ENCODE peak calls at places on chromosomes 6 and 20, in ten cellular contexts. T is CD8-positive, alpha-beta memory T cell; V is colonic mucosa; E is MM.1S; C is astrocyte of the cerebellum; G is esophagus squamous epithelium; L is Panc1; F is tibial artery; J is heart left ventricle; O is AG09309. P is an unnamed sample.

GRCh38 chr20:5688431-5688972 is 61.7 kb upstream of the SHLD1 start:
- DNase-seq in T (no peak), V (no peak), E (no peak), C (no peak), G (no peak), L (no peak), F (no peak), J (peak), O (no peak), P (no peak)

GRCh38 chr20:43667341-43668132 is 623 bp downstream of the MYBL2 start:
- DNase-seq in T (no peak), V (peak), E (peak), C (no peak), G (no peak), L (no peak), F (no peak), J (no peak), O (no peak), P (peak)

GRCh38 chr6:46845126-46845525 is 51.9 kb downstream of the MEP1A start:
- DNase-seq in T (no peak), V (no peak), E (no peak), C (no peak), G (no peak), L (no peak), F (no peak), J (no peak), O (no peak), P (no peak)

GRCh38 chr20:25272223-25273000 is 24.5 kb downstream of the PYGB start:
- DNase-seq in T (no peak), V (no peak), E (no peak), C (no peak), G (no peak), L (no peak), F (peak), J (peak), O (no peak), P (no peak)

GRCh38 chr6:27260339-27260738 is 12.8 kb downstream of the PRSS16 start:
- DNase-seq in T (no peak), V (no peak), E (no peak), C (no peak), G (no peak), L (no peak), F (no peak), J (no peak), O (no peak), P (no peak)

GRCh38 chr6:39594304-39594703 is 130.9 kb downstream of the KIF6 start:
- DNase-seq in T (no peak), V (no peak), E (no peak), C (no peak), G (no peak), L (no peak), F (no peak), J (no peak), O (no peak), P (no peak)

GRCh38 chr6:130713144-130713543 is 114.1 kb upstream of the SMLR1 start:
- DNase-seq in T (no peak), V (no peak), E (no peak), C (no peak), G (no peak), L (no peak), F (no peak), J (no peak), O (no peak), P (no peak)

GRCh38 chr6:116764961-116765841 is at the start of gene FAM162B:
- DNase-seq in T (no peak), V (peak), E (no peak), C (no peak), G (no peak), L (no peak), F (no peak), J (peak), O (no peak), P (peak)

GRCh38 chr6:121506761-121507754 is 71.6 kb downstream of the GJA1 start:
- DNase-seq in T (no peak), V (no peak), E (no peak), C (no peak), G (no peak), L (no peak), F (no peak), J (no peak), O (no peak), P (no peak)

GRCh38 chr6:136783495-136784270 is 8.6 kb downstream of the MAP3K5 start:
- DNase-seq in T (no peak), V (peak), E (no peak), C (no peak), G (no peak), L (no peak), F (peak), J (no peak), O (no peak), P (no peak)

GRCh38 chr6:18148304-18149025 is 6.4 kb downstream of the TPMT start:
- DNase-seq in T (no peak), V (peak), E (no peak), C (no peak), G (no peak), L (peak), F (no peak), J (no peak), O (peak), P (no peak)

GRCh38 chr6:190596-191395 is 101.5 kb upstream of the DUSP22 start:
- DNase-seq in T (no peak), V (no peak), E (peak), C (no peak), G (no peak), L (no peak), F (no peak), J (no peak), O (no peak), P (no peak)

GRCh38 chr6:107620736-107621135 is 130.8 kb downstream of the SOBP start:
- DNase-seq in T (no peak), V (no peak), E (no peak), C (no peak), G (no peak), L (no peak), F (no peak), J (no peak), O (no peak), P (no peak)

GRCh38 chr6:31495580-31495979 is 2.4 kb upstream of the MICB start:
- DNase-seq in T (no peak), V (no peak), E (no peak), C (no peak), G (no peak), L (no peak), F (no peak), J (no peak), O (no peak), P (no peak)

GRCh38 chr6:55826941-55827340 is 48.4 kb downstream of the BMP5 start:
- DNase-seq in T (no peak), V (no peak), E (no peak), C (no peak), G (no peak), L (no peak), F (no peak), J (no peak), O (no peak), P (no peak)

GRCh38 chr6:97136644-97137358 is 146.2 kb downstream of the MMS22L start:
- DNase-seq in T (no peak), V (no peak), E (no peak), C (no peak), G (no peak), L (no peak), F (no peak), J (no peak), O (no peak), P (no peak)

GRCh38 chr20:62900052-62900691 is 26.1 kb downstream of the DIDO1 start:
- DNase-seq in T (peak), V (peak), E (peak), C (no peak), G (no peak), L (no peak), F (peak), J (peak), O (peak), P (peak)

GRCh38 chr6:4446982-4447381 is 311.6 kb upstream of the ECI2 start:
- DNase-seq in T (no peak), V (no peak), E (peak), C (no peak), G (no peak), L (no peak), F (no peak), J (no peak), O (peak), P (no peak)

GRCh38 chr6:72250664-72251063 is 364.3 kb downstream of the RIMS1 start:
- DNase-seq in T (no peak), V (no peak), E (no peak), C (no peak), G (no peak), L (no peak), F (no peak), J (no peak), O (no peak), P (no peak)

GRCh38 chr6:105424177-105424783 is 21.4 kb upstream of the PREP start:
- DNase-seq in T (peak), V (peak), E (peak), C (peak), G (no peak), L (no peak), F (peak), J (no peak), O (no peak), P (peak)

GRCh38 chr6:14016432-14016831 is 91.7 kb downstream of the RNF182 start:
- DNase-seq in T (no peak), V (no peak), E (no peak), C (no peak), G (no peak), L (no peak), F (no peak), J (no peak), O (no peak), P (no peak)

GRCh38 chr6:139369068-139369467 is 5.4 kb downstream of the CITED2 start:
- DNase-seq in T (no peak), V (no peak), E (no peak), C (no peak), G (no peak), L (no peak), F (no peak), J (no peak), O (no peak), P (peak)

GRCh38 chr6:44925100-44925739 is 402.9 kb upstream of the RUNX2 start:
- DNase-seq in T (no peak), V (no peak), E (no peak), C (no peak), G (no peak), L (no peak), F (no peak), J (no peak), O (no peak), P (no peak)
- H3K4me3 ChIP-seq in T (peak), V (no peak), E (no peak), C (no peak), G (no peak), L (no peak), F (no peak), J (no peak), O (no peak), P (no peak)

GRCh38 chr6:36755435-36756348 is 58.1 kb downstream of the RAB44 start:
- DNase-seq in T (peak), V (peak), E (peak), C (no peak), G (no peak), L (no peak), F (no peak), J (no peak), O (no peak), P (no peak)
- H3K4me3 ChIP-seq in T (no peak), V (no peak), E (peak), C (no peak), G (peak), L (no peak), F (no peak), J (no peak), O (no peak), P (no peak)

DNA sequence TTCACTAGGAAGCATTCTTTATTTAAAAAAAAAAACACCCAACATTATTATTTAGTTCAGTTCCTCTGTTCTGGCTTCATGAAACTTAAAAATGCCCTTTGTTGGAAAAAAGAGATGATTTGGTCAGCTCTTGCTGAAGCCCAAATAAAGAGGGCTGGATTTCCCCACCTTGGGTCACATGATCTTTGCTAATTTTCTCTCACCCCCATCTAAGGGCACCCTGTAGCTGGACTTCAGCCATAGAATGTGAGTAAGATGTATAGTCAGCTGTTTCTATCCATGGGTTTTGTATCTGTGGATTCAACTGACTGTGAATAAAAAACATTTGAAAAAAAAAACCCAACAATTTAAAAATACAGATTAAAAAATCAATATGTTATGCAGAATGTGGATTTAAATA is 213.9 kb upstream of the SULF2 start:
- DNase-seq in T (no peak), V (no peak), E (no peak), C (no peak), G (no peak), L (no peak), F (no peak), J (no peak), O (no peak), P (no peak)
- H3K4me3 ChIP-seq in T (no peak), V (no peak), E (no peak), C (no peak), G (no peak), L (no peak), F (no peak), J (no peak), O (no peak), P (no peak)

GRCh38 chr6:68652117-68652536 is 17.0 kb downstream of the ADGRB3 start:
- DNase-seq in T (no peak), V (no peak), E (no peak), C (no peak), G (no peak), L (no peak), F (no peak), J (no peak), O (no peak), P (no peak)
- H3K4me3 ChIP-seq in T (no peak), V (no peak), E (no peak), C (no peak), G (no peak), L (no peak), F (no peak), J (no peak), O (no peak), P (no peak)

GRCh38 chr6:110329729-110330436 is 28.3 kb downstream of the METTL24 start:
- DNase-seq in T (no peak), V (peak), E (no peak), C (no peak), G (no peak), L (no peak), F (no peak), J (no peak), O (no peak), P (no peak)

GRCh38 chr6:110331816-110332215 is 26.3 kb downstream of the METTL24 start:
- DNase-seq in T (no peak), V (no peak), E (no peak), C (no peak), G (no peak), L (no peak), F (no peak), J (no peak), O (no peak), P (no peak)

GRCh38 chr6:110331383-110331782 is 26.8 kb downstream of the METTL24 start:
- DNase-seq in T (no peak), V (no peak), E (no peak), C (no peak), G (no peak), L (no peak), F (no peak), J (no peak), O (no peak), P (no peak)

GRCh38 chr6:110328231-110328630 is 29.9 kb downstream of the METTL24 start:
- DNase-seq in T (no peak), V (no peak), E (no peak), C (no peak), G (no peak), L (no peak), F (no peak), J (no peak), O (peak), P (peak)

GRCh38 chr6:110329348-110329728 is 28.8 kb downstream of the METTL24 start:
- DNase-seq in T (no peak), V (no peak), E (no peak), C (no peak), G (no peak), L (no peak), F (no peak), J (no peak), O (no peak), P (no peak)
- H3K4me3 ChIP-seq in T (no peak), V (peak), E (no peak), C (no peak), G (peak), L (peak), F (peak), J (no peak), O (no peak), P (no peak)

GRCh38 chr20:50691585-50692552 is 527 bp upstream of the RIPOR3 start:
- DNase-seq in T (no peak), V (no peak), E (no peak), C (peak), G (no peak), L (no peak), F (peak), J (no peak), O (no peak), P (no peak)
- H3K4me3 ChIP-seq in T (no peak), V (peak), E (no peak), C (peak), G (peak), L (peak), F (peak), J (peak), O (peak), P (no peak)